ENCODE peak calls at places on chromosomes 4 and X, in four cellular contexts. F, S, I and E are unnamed samples. For H3K4me1, the result is how much of the 10 kb centered on the place peaks cover.

GRCh38 chr4:20253272-20253798 is 1.6 kb downstream of the SLIT2 start:
- DNase-seq in F (no peak), I (no peak), S (no peak), E (no peak)

GRCh38 chrX:65689377-65689776 is 21.9 kb downstream of the MSN start:
- DNase-seq in I (no peak), S (no peak), F (no peak), E (no peak)

GRCh38 chr4:10180927-10181744 is 64.5 kb upstream of the WDR1 start:
- DNase-seq in I (no peak), S (no peak), F (no peak), E (no peak)

GRCh38 chr4:3836802-3837601 is 70.8 kb downstream of the ADRA2C start:
- DNase-seq in I (no peak), F (peak), S (no peak), E (peak)

GRCh38 chrX:101478366-101478765 is 6.9 kb upstream of the ARMCX4 start:
- DNase-seq in F (no peak), I (no peak), S (no peak), E (no peak)

GRCh38 chrX:125202486-125203378 is 116.9 kb upstream of the TEX13C start:
- DNase-seq in F (peak), S (no peak), I (no peak), E (no peak)

GRCh38 chr4:53713296-53713695 is 122.0 kb upstream of the LNX1 start:
- DNase-seq in F (no peak), I (no peak), S (no peak), E (no peak)

GRCh38 chrX:101051153-101051548 is 760 bp downstream of the TRMT2B start:
- DNase-seq in S (no peak), I (no peak), F (no peak), E (no peak)

GRCh38 chr4:6658635-6659075 is 18.2 kb downstream of the MRFAP1 start:
- DNase-seq in F (peak), S (no peak), I (no peak), E (no peak)

GRCh38 chr4:137545461-137545861 is 13.2 kb upstream of the PCDH18 start:
- DNase-seq in S (no peak), F (no peak), I (no peak), E (no peak)

GRCh38 chr4:24527371-24527770 is 57.0 kb downstream of the DHX15 start:
- DNase-seq in I (no peak), S (no peak), F (no peak), E (no peak)

GRCh38 chrX:69088171-69088938 is 76.9 kb downstream of the PJA1 start:
- DNase-seq in F (no peak), I (peak), S (no peak), E (no peak)

GRCh38 chr4:158906073-158906472 is 137.2 kb downstream of the FNIP2 start:
- DNase-seq in I (no peak), F (no peak), S (peak), E (no peak)

GRCh38 chr4:184383497-184384055 is 90.8 kb downstream of the IRF2 start:
- DNase-seq in I (no peak), S (no peak), F (no peak), E (peak)

GRCh38 chr4:185210102-185210981 is 944 bp downstream of the SNX25 start:
- DNase-seq in F (peak), I (no peak), S (no peak), E (peak)

GRCh38 chr4:80918004-80918403 is 112.5 kb upstream of the BMP3 start:
- DNase-seq in S (no peak), I (no peak), F (no peak), E (no peak)

GRCh38 chr4:147370881-147371280 is 110.0 kb upstream of the EDNRA start:
- DNase-seq in F (no peak), S (no peak), I (no peak), E (no peak)

GRCh38 chr4:155371432-155372043 is 5.2 kb downstream of the MAP9 start:
- DNase-seq in I (no peak), F (no peak), S (no peak), E (no peak)

GRCh38 chr4:35965300-35965699 is 279.0 kb downstream of the ARAP2 start:
- DNase-seq in S (no peak), I (no peak), F (no peak), E (no peak)

GRCh38 chrX:106177106-106177981 is 9.2 kb downstream of the PWWP3B start:
- DNase-seq in S (no peak), F (peak), I (peak), E (no peak)

GRCh38 chrX:13692771-13693231 is 3.9 kb downstream of the RAB9A start:
- DNase-seq in I (no peak), S (no peak), F (no peak), E (no peak)

GRCh38 chrX:13695601-13696115 is 6.7 kb downstream of the RAB9A start:
- DNase-seq in F (no peak), S (no peak), I (no peak), E (no peak)

GRCh38 chrX:13694359-13694758 is 5.4 kb downstream of the RAB9A start:
- DNase-seq in F (no peak), S (no peak), I (no peak), E (no peak)

GRCh38 chrX:13693341-13693871 is 4.5 kb downstream of the RAB9A start:
- DNase-seq in S (no peak), F (no peak), I (no peak), E (no peak)

DNA sequence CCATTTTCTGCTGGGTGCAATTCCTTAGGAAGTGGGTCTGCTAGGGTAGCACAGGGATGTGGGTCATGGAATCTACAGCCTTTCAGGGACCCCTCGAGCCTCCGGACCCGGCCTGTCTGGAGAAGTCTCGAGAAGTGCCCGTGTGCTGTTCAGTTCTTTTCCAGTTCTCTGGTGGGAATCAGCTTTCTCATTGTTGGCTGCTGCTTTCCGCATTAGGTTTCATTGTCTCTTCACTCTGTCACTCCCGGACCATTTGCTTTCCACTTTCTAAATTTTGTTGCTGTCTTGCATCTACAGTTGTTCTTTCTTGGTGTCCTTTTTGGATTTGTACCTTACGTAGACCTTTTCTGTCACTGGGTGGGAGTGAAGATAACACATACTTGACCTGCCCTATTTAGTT is 6.1 kb downstream of the RAB9A start:
- DNase-seq in I (no peak), F (no peak), S (no peak), E (no peak)
- H3K4me1 ChIP-seq in I (under half), F (under half), S (under half), E (under half)

DNA sequence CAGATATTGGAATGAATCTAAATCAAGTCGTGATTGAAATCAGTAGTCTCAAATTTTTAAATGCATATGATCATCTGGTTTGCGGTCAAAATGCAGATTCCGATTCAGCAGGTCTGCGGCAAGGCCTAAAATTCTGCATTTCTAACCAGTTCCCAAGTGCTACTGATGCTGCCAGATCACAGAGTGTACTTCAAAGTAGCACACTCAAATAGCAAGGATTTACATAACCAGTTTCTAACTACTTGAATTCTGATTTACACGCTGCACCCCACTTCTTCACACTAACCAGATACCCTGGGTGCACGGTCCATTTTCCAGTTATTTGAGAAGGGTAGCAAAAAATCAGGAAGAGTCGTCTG is 761 bp downstream of the MBTPS2 start:
- DNase-seq in S (no peak), I (no peak), F (no peak), E (no peak)
- TF ChIP-seq SUZ12 in S (no peak), I (no peak), F (no peak), E (no peak)

GRCh38 chr4:104417483-104417882 is 77.2 kb downstream of the CXXC4 start:
- DNase-seq in I (no peak), F (no peak), S (no peak), E (no peak)

GRCh38 chr4:104421576-104421975 is 73.1 kb downstream of the CXXC4 start:
- DNase-seq in S (no peak), I (no peak), F (no peak), E (no peak)

GRCh38 chr4:104418313-104418712 is 76.4 kb downstream of the CXXC4 start:
- DNase-seq in I (no peak), F (no peak), S (no peak), E (no peak)

GRCh38 chr4:104424368-104424921 is 70.2 kb downstream of the CXXC4 start:
- DNase-seq in F (no peak), I (no peak), S (no peak), E (no peak)

GRCh38 chr4:104420766-104421165 is 73.9 kb downstream of the CXXC4 start:
- DNase-seq in I (no peak), F (no peak), S (no peak), E (no peak)
- H3K4me1 ChIP-seq in I (under half), F (under half), S (under half), E (under half)

GRCh38 chrX:22429704-22430103 is 157.0 kb downstream of the CBLL2 start:
- DNase-seq in I (no peak), F (no peak), S (no peak), E (no peak)

GRCh38 chrX:22424919-22425318 is 152.2 kb downstream of the CBLL2 start:
- DNase-seq in I (no peak), S (no peak), F (no peak), E (no peak)

GRCh38 chrX:22424141-22424915 is 151.6 kb downstream of the CBLL2 start:
- DNase-seq in S (no peak), F (no peak), I (no peak), E (no peak)
- TF ChIP-seq SUZ12 in S (no peak), F (no peak), I (no peak), E (no peak)

DNA sequence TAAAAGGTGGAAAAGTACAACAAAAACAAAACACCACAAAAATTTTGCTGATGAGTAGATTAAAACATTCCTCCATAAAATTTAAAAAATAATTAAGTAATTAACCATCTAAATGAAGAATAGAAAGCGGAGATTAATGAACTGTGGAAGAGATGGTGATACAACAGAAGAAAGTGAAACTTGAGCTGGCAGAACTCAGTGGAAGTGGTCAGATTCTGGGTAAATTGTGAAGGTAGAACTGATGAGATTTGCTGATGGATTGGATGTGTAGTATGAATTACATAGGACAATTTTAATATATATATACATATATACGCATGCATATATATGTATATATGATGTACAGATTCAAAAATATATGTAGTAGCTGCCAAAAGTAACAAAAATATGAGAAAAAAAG is 73.9 kb downstream of the AMOT start:
- DNase-seq in I (no peak), S (no peak), F (no peak), E (no peak)
- H3K4me1 ChIP-seq in I (under half), S (under half), F (under half), E (under half)

GRCh38 chrX:150763303-150763797 is 70.2 kb downstream of the MTMR1 start:
- DNase-seq in I (no peak), F (no peak), S (no peak), E (no peak)
- TF ChIP-seq SUZ12 in I (no peak), F (no peak), S (no peak), E (no peak)

GRCh38 chr4:27366424-27366823 is 505.8 kb downstream of the STIM2 start:
- DNase-seq in F (no peak), I (no peak), S (no peak), E (no peak)

GRCh38 chr4:27364509-27364908 is 503.9 kb downstream of the STIM2 start:
- DNase-seq in F (no peak), I (no peak), S (no peak), E (no peak)

GRCh38 chr4:27357283-27357682 is 496.6 kb downstream of the STIM2 start:
- DNase-seq in I (no peak), S (no peak), F (no peak), E (no peak)

GRCh38 chr4:27358269-27358668 is 497.6 kb downstream of the STIM2 start:
- DNase-seq in I (no peak), S (no peak), F (no peak), E (no peak)

GRCh38 chr4:27360651-27361347 is 500.2 kb downstream of the STIM2 start:
- DNase-seq in F (no peak), I (peak), S (no peak), E (no peak)
- H3K4me1 ChIP-seq in F (under half), I (under half), S (under half), E (under half)

DNA sequence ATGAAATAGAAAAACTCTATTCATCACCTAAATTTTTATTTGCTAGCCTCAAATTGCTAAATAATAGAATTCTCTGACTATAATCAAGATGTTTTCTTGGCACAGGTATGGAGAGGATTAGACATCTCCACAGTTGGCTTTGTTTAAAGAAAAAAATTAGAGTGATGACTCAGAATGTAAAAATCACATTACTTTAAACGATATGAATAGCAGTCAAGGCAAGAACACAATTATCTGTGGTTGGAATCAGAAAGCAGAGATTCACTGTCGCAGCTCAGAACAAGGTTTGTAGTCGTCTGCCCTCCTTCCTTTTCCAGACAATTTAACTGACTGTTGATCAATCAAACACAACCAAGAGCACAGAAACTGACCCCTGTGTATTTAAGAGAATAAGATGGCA is 32.2 kb upstream of the CCKAR start:
- DNase-seq in F (no peak), S (no peak), I (no peak), E (no peak)
- TF ChIP-seq SUZ12 in F (no peak), S (no peak), I (no peak), E (no peak)

GRCh38 chr4:13612569-13612968 is 15.0 kb downstream of the BOD1L1 start:
- DNase-seq in I (no peak), F (no peak), S (no peak), E (no peak)
- H3K4me1 ChIP-seq in I (under half), F (under half), S (under half), E (under half)

DNA sequence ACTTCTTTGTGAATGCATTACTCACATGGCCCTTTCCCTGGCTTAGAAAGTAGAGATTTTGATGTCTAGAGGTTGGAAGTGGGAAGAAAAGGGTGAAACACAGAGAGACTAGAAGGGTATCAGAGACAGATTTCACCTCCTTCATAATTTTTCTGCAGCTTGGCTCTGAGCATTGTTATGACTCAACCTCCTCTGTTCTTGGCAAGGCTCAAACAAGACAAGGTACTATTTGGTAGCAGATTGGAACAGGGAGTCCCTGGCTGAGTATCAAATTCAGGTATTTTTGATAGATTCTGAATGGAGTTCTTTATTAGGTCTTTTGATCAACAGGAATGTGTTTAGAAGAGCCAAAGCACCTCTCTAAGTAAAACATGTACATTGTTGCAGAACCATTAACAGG is 146.3 kb upstream of the CHRDL1 start:
- DNase-seq in I (no peak), S (no peak), F (no peak), E (no peak)
- TF ChIP-seq SUZ12 in I (no peak), S (no peak), F (no peak), E (no peak)